ENCODE peak calls at places on chromosomes 5 and 9, in five cellular contexts. One of them, this sample, is unnamed.

GRCh38 chr5:6734243-6734695 is 21.0 kb downstream of the TENT4A start:
- DNase-seq in dermis blood vessel endothelial cell: no peak
- DNase-seq in MCF 10A: no peak
- DNase-seq in pancreas: no peak
- DNase-seq in posterior vena cava: peak; percentile 59
- DNase-seq in this sample: peak; percentile 41

GRCh38 chr5:150692276-150692675 is 8.6 kb downstream of the RBM22 start:
- DNase-seq in dermis blood vessel endothelial cell: no peak
- DNase-seq in MCF 10A: no peak
- DNase-seq in pancreas: no peak
- DNase-seq in posterior vena cava: no peak
- DNase-seq in this sample: no peak

GRCh38 chr9:126397056-126397455 is 70.4 kb downstream of the MVB12B start:
- DNase-seq in dermis blood vessel endothelial cell: no peak
- DNase-seq in MCF 10A: no peak
- DNase-seq in pancreas: no peak
- DNase-seq in posterior vena cava: no peak
- DNase-seq in this sample: no peak

GRCh38 chr9:76136986-76137385 is 246.5 kb downstream of the PCSK5 start:
- DNase-seq in dermis blood vessel endothelial cell: peak; percentile 10
- DNase-seq in MCF 10A: peak; percentile 58
- DNase-seq in pancreas: no peak
- DNase-seq in posterior vena cava: no peak
- DNase-seq in this sample: no peak

GRCh38 chr9:133771486-133772482 is 33.6 kb upstream of the SARDH start:
- DNase-seq in dermis blood vessel endothelial cell: no peak
- DNase-seq in MCF 10A: no peak
- DNase-seq in pancreas: peak; percentile 53
- DNase-seq in posterior vena cava: peak; percentile 64
- DNase-seq in this sample: peak; percentile 43

GRCh38 chr5:102649731-102650130 is 105.4 kb upstream of the PAM start:
- DNase-seq in dermis blood vessel endothelial cell: no peak
- DNase-seq in MCF 10A: no peak
- DNase-seq in pancreas: no peak
- DNase-seq in posterior vena cava: no peak
- DNase-seq in this sample: no peak

GRCh38 chr5:125453011-125453410 is 706.6 kb upstream of the ZNF608 start:
- DNase-seq in dermis blood vessel endothelial cell: no peak
- DNase-seq in MCF 10A: no peak
- DNase-seq in pancreas: no peak
- DNase-seq in posterior vena cava: no peak
- DNase-seq in this sample: no peak

GRCh38 chr5:154940375-154940771 is 500 bp upstream of the MRPL22 start:
- DNase-seq in dermis blood vessel endothelial cell: no peak
- DNase-seq in MCF 10A: no peak
- DNase-seq in pancreas: no peak
- DNase-seq in posterior vena cava: no peak
- DNase-seq in this sample: no peak

GRCh38 chr5:98454904-98455303 is 318.6 kb upstream of the RGMB start:
- DNase-seq in dermis blood vessel endothelial cell: peak; percentile 86
- DNase-seq in MCF 10A: peak; percentile 85
- DNase-seq in pancreas: no peak
- DNase-seq in posterior vena cava: no peak
- DNase-seq in this sample: no peak

GRCh38 chr5:55104036-55104767 is 1.8 kb downstream of the GZMA start:
- DNase-seq in dermis blood vessel endothelial cell: peak; percentile 15
- DNase-seq in MCF 10A: no peak
- DNase-seq in pancreas: no peak
- DNase-seq in posterior vena cava: no peak
- DNase-seq in this sample: no peak

GRCh38 chr5:170791325-170791954 is 7.9 kb downstream of the GABRP start:
- DNase-seq in dermis blood vessel endothelial cell: peak; percentile 88
- DNase-seq in MCF 10A: peak; percentile 88
- DNase-seq in pancreas: peak; percentile 71
- DNase-seq in posterior vena cava: no peak
- DNase-seq in this sample: peak; percentile 55

GRCh38 chr5:81626524-81626923 is 124.4 kb downstream of the SSBP2 start:
- DNase-seq in dermis blood vessel endothelial cell: peak; percentile 93
- DNase-seq in MCF 10A: peak; percentile 67
- DNase-seq in pancreas: no peak
- DNase-seq in posterior vena cava: no peak
- DNase-seq in this sample: no peak

GRCh38 chr9:96217358-96217755 is 84.6 kb downstream of the HSD17B3 start:
- DNase-seq in dermis blood vessel endothelial cell: no peak
- DNase-seq in MCF 10A: no peak
- DNase-seq in pancreas: peak; percentile 34
- DNase-seq in posterior vena cava: no peak
- DNase-seq in this sample: no peak

GRCh38 chr9:98222885-98223640 is 30.6 kb upstream of the CORO2A start:
- DNase-seq in dermis blood vessel endothelial cell: peak; percentile 67
- DNase-seq in MCF 10A: peak; percentile 99
- DNase-seq in pancreas: no peak
- DNase-seq in posterior vena cava: no peak
- DNase-seq in this sample: no peak

GRCh38 chr9:101582593-101582992 is 12.2 kb downstream of the PPP3R2 start:
- DNase-seq in dermis blood vessel endothelial cell: peak; percentile 16
- DNase-seq in MCF 10A: peak; percentile 49
- DNase-seq in pancreas: no peak
- DNase-seq in posterior vena cava: no peak
- DNase-seq in this sample: no peak

GRCh38 chr5:148909766-148910165 is 83.4 kb downstream of the ADRB2 start:
- DNase-seq in dermis blood vessel endothelial cell: peak; percentile 41
- DNase-seq in MCF 10A: peak; percentile 43
- DNase-seq in pancreas: no peak
- DNase-seq in posterior vena cava: no peak
- DNase-seq in this sample: no peak

GRCh38 chr9:132994410-132995120 is 16.1 kb downstream of the GFI1B start:
- DNase-seq in dermis blood vessel endothelial cell: no peak
- DNase-seq in MCF 10A: peak; percentile 63
- DNase-seq in pancreas: no peak
- DNase-seq in posterior vena cava: no peak
- DNase-seq in this sample: no peak

GRCh38 chr9:85702881-85703280 is 38.9 kb downstream of the AGTPBP1 start:
- DNase-seq in dermis blood vessel endothelial cell: no peak
- DNase-seq in MCF 10A: no peak
- DNase-seq in pancreas: no peak
- DNase-seq in posterior vena cava: no peak
- DNase-seq in this sample: no peak

GRCh38 chr9:80928697-80929096 is 760.6 kb downstream of the TLE1 start:
- DNase-seq in dermis blood vessel endothelial cell: no peak
- DNase-seq in MCF 10A: no peak
- DNase-seq in pancreas: no peak
- DNase-seq in posterior vena cava: no peak
- DNase-seq in this sample: no peak

GRCh38 chr9:98971168-98971914 is 27.6 kb downstream of the COL15A1 start:
- DNase-seq in dermis blood vessel endothelial cell: peak; percentile 22
- DNase-seq in MCF 10A: no peak
- DNase-seq in pancreas: no peak
- DNase-seq in posterior vena cava: no peak
- DNase-seq in this sample: no peak

GRCh38 chr5:3364941-3365340 is 230.7 kb upstream of the IRX1 start:
- DNase-seq in dermis blood vessel endothelial cell: no peak
- DNase-seq in MCF 10A: no peak
- DNase-seq in pancreas: no peak
- DNase-seq in posterior vena cava: peak; percentile 32
- DNase-seq in this sample: no peak

GRCh38 chr9:93984860-93985259 is 29.7 kb upstream of the BARX1 start:
- DNase-seq in dermis blood vessel endothelial cell: no peak
- DNase-seq in MCF 10A: no peak
- DNase-seq in pancreas: no peak
- DNase-seq in posterior vena cava: no peak
- DNase-seq in this sample: no peak

GRCh38 chr9:109887079-109887478 is 107.1 kb downstream of the PALM2AKAP2 start:
- DNase-seq in dermis blood vessel endothelial cell: peak; percentile 45
- DNase-seq in MCF 10A: peak; percentile 38
- DNase-seq in pancreas: no peak
- DNase-seq in posterior vena cava: no peak
- DNase-seq in this sample: no peak

GRCh38 chr5:139837711-139838380 is 42.2 kb downstream of the PSD2 start:
- DNase-seq in dermis blood vessel endothelial cell: no peak
- DNase-seq in MCF 10A: no peak
- DNase-seq in pancreas: no peak
- DNase-seq in posterior vena cava: peak; percentile 67
- DNase-seq in this sample: no peak

GRCh38 chr9:136943291-136944093 is 1.0 kb downstream of the FBXW5 start:
- DNase-seq in dermis blood vessel endothelial cell: peak; percentile 59
- DNase-seq in MCF 10A: peak; percentile 42
- DNase-seq in pancreas: peak; percentile 74
- DNase-seq in posterior vena cava: no peak
- DNase-seq in this sample: peak; percentile 66

GRCh38 chr9:98743329-98743728 is 34.6 kb upstream of the GABBR2 start:
- DNase-seq in dermis blood vessel endothelial cell: no peak
- DNase-seq in MCF 10A: no peak
- DNase-seq in pancreas: no peak
- DNase-seq in posterior vena cava: no peak
- DNase-seq in this sample: no peak